ENCODE peak calls at places on chromosomes 6 and 20, in eight cellular contexts. One of them, this sample, is unnamed.

GRCh38 chr6:40442591-40442990 is 144.6 kb downstream of the LRFN2 start:
- DNase-seq in hippocampal formation: no peak
- DNase-seq in NCI-H446 treated with DMSO at 0.1 percent for 48 hours: no peak
- DNase-seq in testis: no peak
- DNase-seq in NCI-H146: no peak
- DNase-seq in effector memory CD8-positive, alpha-beta T cell: no peak
- DNase-seq in activated naive CD4-positive, alpha-beta T cell: no peak
- DNase-seq in fibroblast of gingiva: no peak
- DNase-seq in this sample: no peak

GRCh38 chr6:86193821-86194220 is 551.1 kb upstream of the SYNCRIP start:
- DNase-seq in hippocampal formation: no peak
- DNase-seq in NCI-H446 treated with DMSO at 0.1 percent for 48 hours: no peak
- DNase-seq in testis: no peak
- DNase-seq in NCI-H146: peak
- DNase-seq in effector memory CD8-positive, alpha-beta T cell: no peak
- DNase-seq in activated naive CD4-positive, alpha-beta T cell: no peak
- DNase-seq in fibroblast of gingiva: no peak
- DNase-seq in this sample: no peak

GRCh38 chr6:144150673-144151009 is 324 bp downstream of the STX11 start:
- DNase-seq in hippocampal formation: no peak
- DNase-seq in NCI-H446 treated with DMSO at 0.1 percent for 48 hours: no peak
- DNase-seq in testis: peak
- DNase-seq in NCI-H146: no peak
- DNase-seq in effector memory CD8-positive, alpha-beta T cell: peak
- DNase-seq in activated naive CD4-positive, alpha-beta T cell: peak
- DNase-seq in fibroblast of gingiva: no peak
- DNase-seq in this sample: no peak

GRCh38 chr20:13212750-13213149 is 8.3 kb upstream of the ISM1 start:
- DNase-seq in hippocampal formation: no peak
- DNase-seq in NCI-H446 treated with DMSO at 0.1 percent for 48 hours: no peak
- DNase-seq in testis: no peak
- DNase-seq in NCI-H146: no peak
- DNase-seq in effector memory CD8-positive, alpha-beta T cell: no peak
- DNase-seq in activated naive CD4-positive, alpha-beta T cell: no peak
- DNase-seq in fibroblast of gingiva: peak
- DNase-seq in this sample: no peak

GRCh38 chr6:147173140-147173539 is 31.1 kb upstream of the STXBP5 start:
- DNase-seq in hippocampal formation: no peak
- DNase-seq in NCI-H446 treated with DMSO at 0.1 percent for 48 hours: no peak
- DNase-seq in testis: no peak
- DNase-seq in NCI-H146: no peak
- DNase-seq in effector memory CD8-positive, alpha-beta T cell: no peak
- DNase-seq in activated naive CD4-positive, alpha-beta T cell: no peak
- DNase-seq in fibroblast of gingiva: no peak
- DNase-seq in this sample: no peak

GRCh38 chr6:836276-836853 is 143.4 kb upstream of the EXOC2 start:
- DNase-seq in hippocampal formation: no peak
- DNase-seq in NCI-H446 treated with DMSO at 0.1 percent for 48 hours: no peak
- DNase-seq in testis: no peak
- DNase-seq in NCI-H146: no peak
- DNase-seq in effector memory CD8-positive, alpha-beta T cell: no peak
- DNase-seq in activated naive CD4-positive, alpha-beta T cell: no peak
- DNase-seq in fibroblast of gingiva: no peak
- DNase-seq in this sample: no peak

GRCh38 chr6:52535711-52536423 is 41.0 kb downstream of the TRAM2 start:
- DNase-seq in hippocampal formation: no peak
- DNase-seq in NCI-H446 treated with DMSO at 0.1 percent for 48 hours: no peak
- DNase-seq in testis: no peak
- DNase-seq in NCI-H146: no peak
- DNase-seq in effector memory CD8-positive, alpha-beta T cell: no peak
- DNase-seq in activated naive CD4-positive, alpha-beta T cell: no peak
- DNase-seq in fibroblast of gingiva: no peak
- DNase-seq in this sample: no peak

GRCh38 chr6:31901415-31901952 is 402 bp downstream of the ZBTB12 start:
- DNase-seq in hippocampal formation: peak
- DNase-seq in NCI-H446 treated with DMSO at 0.1 percent for 48 hours: no peak
- DNase-seq in testis: peak
- DNase-seq in NCI-H146: peak
- DNase-seq in effector memory CD8-positive, alpha-beta T cell: peak
- DNase-seq in activated naive CD4-positive, alpha-beta T cell: peak
- DNase-seq in fibroblast of gingiva: peak
- DNase-seq in this sample: peak

GRCh38 chr20:44990425-44990824 is 24.1 kb downstream of the STK4 start:
- DNase-seq in hippocampal formation: no peak
- DNase-seq in NCI-H446 treated with DMSO at 0.1 percent for 48 hours: no peak
- DNase-seq in testis: no peak
- DNase-seq in NCI-H146: no peak
- DNase-seq in effector memory CD8-positive, alpha-beta T cell: no peak
- DNase-seq in activated naive CD4-positive, alpha-beta T cell: no peak
- DNase-seq in fibroblast of gingiva: peak
- DNase-seq in this sample: no peak

GRCh38 chr6:72940265-72940664 is 285.0 kb downstream of the KHDC1L start:
- DNase-seq in hippocampal formation: no peak
- DNase-seq in NCI-H446 treated with DMSO at 0.1 percent for 48 hours: no peak
- DNase-seq in testis: no peak
- DNase-seq in NCI-H146: no peak
- DNase-seq in effector memory CD8-positive, alpha-beta T cell: no peak
- DNase-seq in activated naive CD4-positive, alpha-beta T cell: no peak
- DNase-seq in fibroblast of gingiva: no peak
- DNase-seq in this sample: no peak

GRCh38 chr6:30721198-30722024 is 1.3 kb downstream of the TUBB start:
- DNase-seq in hippocampal formation: peak
- DNase-seq in NCI-H446 treated with DMSO at 0.1 percent for 48 hours: peak
- DNase-seq in testis: peak
- DNase-seq in NCI-H146: peak
- DNase-seq in effector memory CD8-positive, alpha-beta T cell: peak
- DNase-seq in activated naive CD4-positive, alpha-beta T cell: peak
- DNase-seq in fibroblast of gingiva: peak
- DNase-seq in this sample: peak

GRCh38 chr6:53199765-53200164 is 51.1 kb upstream of the GCM1 start:
- DNase-seq in hippocampal formation: no peak
- DNase-seq in NCI-H446 treated with DMSO at 0.1 percent for 48 hours: no peak
- DNase-seq in testis: no peak
- DNase-seq in NCI-H146: no peak
- DNase-seq in effector memory CD8-positive, alpha-beta T cell: no peak
- DNase-seq in activated naive CD4-positive, alpha-beta T cell: no peak
- DNase-seq in fibroblast of gingiva: no peak
- DNase-seq in this sample: no peak

GRCh38 chr6:69699655-69700054 is 97.2 kb downstream of the LMBRD1 start:
- DNase-seq in hippocampal formation: no peak
- DNase-seq in NCI-H446 treated with DMSO at 0.1 percent for 48 hours: no peak
- DNase-seq in testis: no peak
- DNase-seq in NCI-H146: no peak
- DNase-seq in effector memory CD8-positive, alpha-beta T cell: no peak
- DNase-seq in activated naive CD4-positive, alpha-beta T cell: no peak
- DNase-seq in fibroblast of gingiva: no peak
- DNase-seq in this sample: no peak

GRCh38 chr20:23214903-23215302 is 128.8 kb upstream of the CD93 start:
- DNase-seq in hippocampal formation: no peak
- DNase-seq in NCI-H446 treated with DMSO at 0.1 percent for 48 hours: no peak
- DNase-seq in testis: no peak
- DNase-seq in NCI-H146: no peak
- DNase-seq in effector memory CD8-positive, alpha-beta T cell: no peak
- DNase-seq in activated naive CD4-positive, alpha-beta T cell: no peak
- DNase-seq in fibroblast of gingiva: peak
- DNase-seq in this sample: no peak

GRCh38 chr6:12105271-12105670 is 93.2 kb downstream of the HIVEP1 start:
- DNase-seq in hippocampal formation: no peak
- DNase-seq in NCI-H446 treated with DMSO at 0.1 percent for 48 hours: no peak
- DNase-seq in testis: no peak
- DNase-seq in NCI-H146: no peak
- DNase-seq in effector memory CD8-positive, alpha-beta T cell: no peak
- DNase-seq in activated naive CD4-positive, alpha-beta T cell: no peak
- DNase-seq in fibroblast of gingiva: no peak
- DNase-seq in this sample: no peak

GRCh38 chr20:33119725-33120720 is 40.6 kb downstream of the BPIFB4 start:
- DNase-seq in hippocampal formation: no peak
- DNase-seq in NCI-H446 treated with DMSO at 0.1 percent for 48 hours: no peak
- DNase-seq in testis: no peak
- DNase-seq in NCI-H146: no peak
- DNase-seq in effector memory CD8-positive, alpha-beta T cell: no peak
- DNase-seq in activated naive CD4-positive, alpha-beta T cell: no peak
- DNase-seq in fibroblast of gingiva: no peak
- DNase-seq in this sample: no peak

GRCh38 chr6:96089173-96089572 is 73.4 kb downstream of the FUT9 start:
- DNase-seq in hippocampal formation: no peak
- DNase-seq in NCI-H446 treated with DMSO at 0.1 percent for 48 hours: no peak
- DNase-seq in testis: peak
- DNase-seq in NCI-H146: no peak
- DNase-seq in effector memory CD8-positive, alpha-beta T cell: no peak
- DNase-seq in activated naive CD4-positive, alpha-beta T cell: no peak
- DNase-seq in fibroblast of gingiva: no peak
- DNase-seq in this sample: no peak

This sample was measured in sigmoid colon.